ENCODE peak calls at places on chromosomes 5 and 9, in nine cellular contexts. One of them, this sample, is unnamed.

GRCh38 chr5:30112842-30113241 is 1080.6 kb upstream of the CDH6 start:
- DNase-seq in skeletal muscle cell: no peak
- DNase-seq in activated T-helper 1 cell treated with Interleukin-2 at 50 U/mL for 16 hours: no peak
- DNase-seq in stimulated activated CD4-positive, alpha-beta T cell treated with anti-CD3 and anti-CD28 coated beads, Interleukin-15, amount 100 ng/mL, for 1 hour: no peak
- DNase-seq in NCI-H1105 treated with DMSO at 0.1 percent for 48 hours: no peak
- DNase-seq in dermis microvascular lymphatic vessel endothelial cell: no peak
- DNase-seq in T-helper 9 cell: no peak
- DNase-seq in type B pancreatic cell: no peak
- DNase-seq in uterus: no peak
- DNase-seq in this sample: no peak

GRCh38 chr9:118000581-118000980 is 296.4 kb downstream of the TLR4 start:
- DNase-seq in skeletal muscle cell: no peak
- DNase-seq in activated T-helper 1 cell treated with Interleukin-2 at 50 U/mL for 16 hours: no peak
- DNase-seq in stimulated activated CD4-positive, alpha-beta T cell treated with anti-CD3 and anti-CD28 coated beads, Interleukin-15, amount 100 ng/mL, for 1 hour: no peak
- DNase-seq in NCI-H1105 treated with DMSO at 0.1 percent for 48 hours: no peak
- DNase-seq in dermis microvascular lymphatic vessel endothelial cell: no peak
- DNase-seq in T-helper 9 cell: no peak
- DNase-seq in type B pancreatic cell: no peak
- DNase-seq in uterus: no peak
- DNase-seq in this sample: no peak

GRCh38 chr5:154618696-154619095 is 136.5 kb upstream of the LARP1 start:
- DNase-seq in skeletal muscle cell: no peak
- DNase-seq in activated T-helper 1 cell treated with Interleukin-2 at 50 U/mL for 16 hours: no peak
- DNase-seq in stimulated activated CD4-positive, alpha-beta T cell treated with anti-CD3 and anti-CD28 coated beads, Interleukin-15, amount 100 ng/mL, for 1 hour: no peak
- DNase-seq in NCI-H1105 treated with DMSO at 0.1 percent for 48 hours: no peak
- DNase-seq in dermis microvascular lymphatic vessel endothelial cell: no peak
- DNase-seq in T-helper 9 cell: no peak
- DNase-seq in type B pancreatic cell: no peak
- DNase-seq in uterus: no peak
- DNase-seq in this sample: no peak

GRCh38 chr5:35777358-35778087 is 79.2 kb upstream of the IL7R start:
- DNase-seq in skeletal muscle cell: peak; percentile 48
- DNase-seq in activated T-helper 1 cell treated with Interleukin-2 at 50 U/mL for 16 hours: peak; percentile 44
- DNase-seq in stimulated activated CD4-positive, alpha-beta T cell treated with anti-CD3 and anti-CD28 coated beads, Interleukin-15, amount 100 ng/mL, for 1 hour: peak; percentile 21
- DNase-seq in NCI-H1105 treated with DMSO at 0.1 percent for 48 hours: peak; percentile 76
- DNase-seq in dermis microvascular lymphatic vessel endothelial cell: peak; percentile 69
- DNase-seq in T-helper 9 cell: peak; percentile 75
- DNase-seq in type B pancreatic cell: no peak
- DNase-seq in uterus: no peak
- DNase-seq in this sample: peak; percentile 7

GRCh38 chr5:141729387-141730006 is 47.5 kb upstream of the ARAP3 start:
- DNase-seq in skeletal muscle cell: no peak
- DNase-seq in activated T-helper 1 cell treated with Interleukin-2 at 50 U/mL for 16 hours: no peak
- DNase-seq in stimulated activated CD4-positive, alpha-beta T cell treated with anti-CD3 and anti-CD28 coated beads, Interleukin-15, amount 100 ng/mL, for 1 hour: no peak
- DNase-seq in NCI-H1105 treated with DMSO at 0.1 percent for 48 hours: no peak
- DNase-seq in dermis microvascular lymphatic vessel endothelial cell: no peak
- DNase-seq in T-helper 9 cell: no peak
- DNase-seq in type B pancreatic cell: no peak
- DNase-seq in uterus: no peak
- DNase-seq in this sample: no peak

GRCh38 chr9:83509372-83509771 is 28.8 kb downstream of the FRMD3 start:
- DNase-seq in skeletal muscle cell: peak; percentile 35
- DNase-seq in activated T-helper 1 cell treated with Interleukin-2 at 50 U/mL for 16 hours: no peak
- DNase-seq in stimulated activated CD4-positive, alpha-beta T cell treated with anti-CD3 and anti-CD28 coated beads, Interleukin-15, amount 100 ng/mL, for 1 hour: no peak
- DNase-seq in NCI-H1105 treated with DMSO at 0.1 percent for 48 hours: peak; percentile 22
- DNase-seq in dermis microvascular lymphatic vessel endothelial cell: no peak
- DNase-seq in T-helper 9 cell: no peak
- DNase-seq in type B pancreatic cell: no peak
- DNase-seq in uterus: no peak
- DNase-seq in this sample: no peak

GRCh38 chr5:165227515-165227914 is 1722.1 kb downstream of the MAT2B start:
- DNase-seq in skeletal muscle cell: no peak
- DNase-seq in activated T-helper 1 cell treated with Interleukin-2 at 50 U/mL for 16 hours: no peak
- DNase-seq in stimulated activated CD4-positive, alpha-beta T cell treated with anti-CD3 and anti-CD28 coated beads, Interleukin-15, amount 100 ng/mL, for 1 hour: no peak
- DNase-seq in NCI-H1105 treated with DMSO at 0.1 percent for 48 hours: no peak
- DNase-seq in dermis microvascular lymphatic vessel endothelial cell: no peak
- DNase-seq in T-helper 9 cell: no peak
- DNase-seq in type B pancreatic cell: no peak
- DNase-seq in uterus: no peak
- DNase-seq in this sample: no peak

GRCh38 chr5:1555808-1556681 is 32.3 kb upstream of the LPCAT1 start:
- DNase-seq in skeletal muscle cell: no peak
- DNase-seq in activated T-helper 1 cell treated with Interleukin-2 at 50 U/mL for 16 hours: no peak
- DNase-seq in stimulated activated CD4-positive, alpha-beta T cell treated with anti-CD3 and anti-CD28 coated beads, Interleukin-15, amount 100 ng/mL, for 1 hour: no peak
- DNase-seq in NCI-H1105 treated with DMSO at 0.1 percent for 48 hours: no peak
- DNase-seq in dermis microvascular lymphatic vessel endothelial cell: no peak
- DNase-seq in T-helper 9 cell: no peak
- DNase-seq in type B pancreatic cell: no peak
- DNase-seq in uterus: peak; percentile 9
- DNase-seq in this sample: no peak

GRCh38 chr9:37994639-37995347 is 74.2 kb downstream of the SHB start:
- DNase-seq in skeletal muscle cell: peak; percentile 77
- DNase-seq in activated T-helper 1 cell treated with Interleukin-2 at 50 U/mL for 16 hours: no peak
- DNase-seq in stimulated activated CD4-positive, alpha-beta T cell treated with anti-CD3 and anti-CD28 coated beads, Interleukin-15, amount 100 ng/mL, for 1 hour: no peak
- DNase-seq in NCI-H1105 treated with DMSO at 0.1 percent for 48 hours: peak; percentile 95
- DNase-seq in dermis microvascular lymphatic vessel endothelial cell: no peak
- DNase-seq in T-helper 9 cell: no peak
- DNase-seq in type B pancreatic cell: no peak
- DNase-seq in uterus: peak; percentile 45
- DNase-seq in this sample: no peak

GRCh38 chr5:64149268-64149667 is 16.4 kb upstream of the RNF180 start:
- DNase-seq in skeletal muscle cell: no peak
- DNase-seq in activated T-helper 1 cell treated with Interleukin-2 at 50 U/mL for 16 hours: no peak
- DNase-seq in stimulated activated CD4-positive, alpha-beta T cell treated with anti-CD3 and anti-CD28 coated beads, Interleukin-15, amount 100 ng/mL, for 1 hour: no peak
- DNase-seq in NCI-H1105 treated with DMSO at 0.1 percent for 48 hours: no peak
- DNase-seq in dermis microvascular lymphatic vessel endothelial cell: no peak
- DNase-seq in T-helper 9 cell: no peak
- DNase-seq in type B pancreatic cell: no peak
- DNase-seq in uterus: no peak
- DNase-seq in this sample: no peak

GRCh38 chr9:77384406-77384805 is 207.1 kb downstream of the VPS13A start:
- DNase-seq in skeletal muscle cell: peak; percentile 51
- DNase-seq in activated T-helper 1 cell treated with Interleukin-2 at 50 U/mL for 16 hours: no peak
- DNase-seq in stimulated activated CD4-positive, alpha-beta T cell treated with anti-CD3 and anti-CD28 coated beads, Interleukin-15, amount 100 ng/mL, for 1 hour: no peak
- DNase-seq in NCI-H1105 treated with DMSO at 0.1 percent for 48 hours: no peak
- DNase-seq in dermis microvascular lymphatic vessel endothelial cell: no peak
- DNase-seq in T-helper 9 cell: no peak
- DNase-seq in type B pancreatic cell: no peak
- DNase-seq in uterus: no peak
- DNase-seq in this sample: no peak

GRCh38 chr9:76537150-76537646 is 78.2 kb downstream of the GCNT1 start:
- DNase-seq in skeletal muscle cell: no peak
- DNase-seq in activated T-helper 1 cell treated with Interleukin-2 at 50 U/mL for 16 hours: no peak
- DNase-seq in stimulated activated CD4-positive, alpha-beta T cell treated with anti-CD3 and anti-CD28 coated beads, Interleukin-15, amount 100 ng/mL, for 1 hour: no peak
- DNase-seq in NCI-H1105 treated with DMSO at 0.1 percent for 48 hours: no peak
- DNase-seq in dermis microvascular lymphatic vessel endothelial cell: peak; percentile 31
- DNase-seq in T-helper 9 cell: no peak
- DNase-seq in type B pancreatic cell: no peak
- DNase-seq in uterus: no peak
- DNase-seq in this sample: no peak

GRCh38 chr9:137150485-137151060 is 11.6 kb downstream of the GRIN1 start:
- DNase-seq in skeletal muscle cell: no peak
- DNase-seq in activated T-helper 1 cell treated with Interleukin-2 at 50 U/mL for 16 hours: no peak
- DNase-seq in stimulated activated CD4-positive, alpha-beta T cell treated with anti-CD3 and anti-CD28 coated beads, Interleukin-15, amount 100 ng/mL, for 1 hour: no peak
- DNase-seq in NCI-H1105 treated with DMSO at 0.1 percent for 48 hours: no peak
- DNase-seq in dermis microvascular lymphatic vessel endothelial cell: no peak
- DNase-seq in T-helper 9 cell: no peak
- DNase-seq in type B pancreatic cell: no peak
- DNase-seq in uterus: no peak
- DNase-seq in this sample: no peak

GRCh38 chr9:114484854-114485443 is 20.3 kb downstream of the WHRN start:
- DNase-seq in skeletal muscle cell: no peak
- DNase-seq in activated T-helper 1 cell treated with Interleukin-2 at 50 U/mL for 16 hours: peak; percentile 10
- DNase-seq in stimulated activated CD4-positive, alpha-beta T cell treated with anti-CD3 and anti-CD28 coated beads, Interleukin-15, amount 100 ng/mL, for 1 hour: no peak
- DNase-seq in NCI-H1105 treated with DMSO at 0.1 percent for 48 hours: no peak
- DNase-seq in dermis microvascular lymphatic vessel endothelial cell: no peak
- DNase-seq in T-helper 9 cell: no peak
- DNase-seq in type B pancreatic cell: no peak
- DNase-seq in uterus: no peak
- DNase-seq in this sample: no peak

GRCh38 chr5:168528521-168529360 is at the start of gene FBLL1:
- DNase-seq in skeletal muscle cell: peak; percentile 4
- DNase-seq in activated T-helper 1 cell treated with Interleukin-2 at 50 U/mL for 16 hours: no peak
- DNase-seq in stimulated activated CD4-positive, alpha-beta T cell treated with anti-CD3 and anti-CD28 coated beads, Interleukin-15, amount 100 ng/mL, for 1 hour: no peak
- DNase-seq in NCI-H1105 treated with DMSO at 0.1 percent for 48 hours: peak; percentile 29
- DNase-seq in dermis microvascular lymphatic vessel endothelial cell: no peak
- DNase-seq in T-helper 9 cell: no peak
- DNase-seq in type B pancreatic cell: no peak
- DNase-seq in uterus: no peak
- DNase-seq in this sample: peak; percentile 2

GRCh38 chr5:51685399-51685798 is 302.2 kb downstream of the ISL1 start:
- DNase-seq in skeletal muscle cell: no peak
- DNase-seq in activated T-helper 1 cell treated with Interleukin-2 at 50 U/mL for 16 hours: no peak
- DNase-seq in stimulated activated CD4-positive, alpha-beta T cell treated with anti-CD3 and anti-CD28 coated beads, Interleukin-15, amount 100 ng/mL, for 1 hour: no peak
- DNase-seq in NCI-H1105 treated with DMSO at 0.1 percent for 48 hours: no peak
- DNase-seq in dermis microvascular lymphatic vessel endothelial cell: no peak
- DNase-seq in T-helper 9 cell: no peak
- DNase-seq in type B pancreatic cell: no peak
- DNase-seq in uterus: no peak
- DNase-seq in this sample: no peak

GRCh38 chr5:135537271-135537670 is 1.5 kb upstream of the NEUROG1 start:
- DNase-seq in skeletal muscle cell: no peak
- DNase-seq in activated T-helper 1 cell treated with Interleukin-2 at 50 U/mL for 16 hours: no peak
- DNase-seq in stimulated activated CD4-positive, alpha-beta T cell treated with anti-CD3 and anti-CD28 coated beads, Interleukin-15, amount 100 ng/mL, for 1 hour: no peak
- DNase-seq in NCI-H1105 treated with DMSO at 0.1 percent for 48 hours: no peak
- DNase-seq in dermis microvascular lymphatic vessel endothelial cell: no peak
- DNase-seq in T-helper 9 cell: no peak
- DNase-seq in type B pancreatic cell: no peak
- DNase-seq in uterus: no peak
- DNase-seq in this sample: no peak

GRCh38 chr5:33850100-33850594 is 41.6 kb downstream of the ADAMTS12 start:
- DNase-seq in skeletal muscle cell: peak; percentile 41
- DNase-seq in activated T-helper 1 cell treated with Interleukin-2 at 50 U/mL for 16 hours: no peak
- DNase-seq in stimulated activated CD4-positive, alpha-beta T cell treated with anti-CD3 and anti-CD28 coated beads, Interleukin-15, amount 100 ng/mL, for 1 hour: no peak
- DNase-seq in NCI-H1105 treated with DMSO at 0.1 percent for 48 hours: no peak
- DNase-seq in dermis microvascular lymphatic vessel endothelial cell: no peak
- DNase-seq in T-helper 9 cell: no peak
- DNase-seq in type B pancreatic cell: no peak
- DNase-seq in uterus: no peak
- DNase-seq in this sample: no peak

GRCh38 chr5:169778622-169779596 is 141.8 kb downstream of the DOCK2 start:
- DNase-seq in skeletal muscle cell: no peak
- DNase-seq in activated T-helper 1 cell treated with Interleukin-2 at 50 U/mL for 16 hours: no peak
- DNase-seq in stimulated activated CD4-positive, alpha-beta T cell treated with anti-CD3 and anti-CD28 coated beads, Interleukin-15, amount 100 ng/mL, for 1 hour: no peak
- DNase-seq in NCI-H1105 treated with DMSO at 0.1 percent for 48 hours: no peak
- DNase-seq in dermis microvascular lymphatic vessel endothelial cell: no peak
- DNase-seq in T-helper 9 cell: no peak
- DNase-seq in type B pancreatic cell: no peak
- DNase-seq in uterus: no peak
- DNase-seq in this sample: no peak

GRCh38 chr9:91857291-91857781 is 92.7 kb downstream of the ROR2 start:
- DNase-seq in skeletal muscle cell: no peak
- DNase-seq in activated T-helper 1 cell treated with Interleukin-2 at 50 U/mL for 16 hours: no peak
- DNase-seq in stimulated activated CD4-positive, alpha-beta T cell treated with anti-CD3 and anti-CD28 coated beads, Interleukin-15, amount 100 ng/mL, for 1 hour: no peak
- DNase-seq in NCI-H1105 treated with DMSO at 0.1 percent for 48 hours: no peak
- DNase-seq in dermis microvascular lymphatic vessel endothelial cell: no peak
- DNase-seq in T-helper 9 cell: no peak
- DNase-seq in type B pancreatic cell: peak; percentile 82
- DNase-seq in uterus: no peak
- DNase-seq in this sample: no peak

GRCh38 chr5:89417990-89418820 is 535.2 kb upstream of the MEF2C start:
- DNase-seq in skeletal muscle cell: no peak
- DNase-seq in activated T-helper 1 cell treated with Interleukin-2 at 50 U/mL for 16 hours: no peak
- DNase-seq in stimulated activated CD4-positive, alpha-beta T cell treated with anti-CD3 and anti-CD28 coated beads, Interleukin-15, amount 100 ng/mL, for 1 hour: no peak
- DNase-seq in NCI-H1105 treated with DMSO at 0.1 percent for 48 hours: no peak
- DNase-seq in dermis microvascular lymphatic vessel endothelial cell: no peak
- DNase-seq in T-helper 9 cell: no peak
- DNase-seq in type B pancreatic cell: no peak
- DNase-seq in uterus: no peak
- DNase-seq in this sample: peak; percentile 8

GRCh38 chr9:137032893-137033292 is 1.0 kb upstream of the FUT7 start:
- DNase-seq in skeletal muscle cell: no peak
- DNase-seq in activated T-helper 1 cell treated with Interleukin-2 at 50 U/mL for 16 hours: no peak
- DNase-seq in stimulated activated CD4-positive, alpha-beta T cell treated with anti-CD3 and anti-CD28 coated beads, Interleukin-15, amount 100 ng/mL, for 1 hour: no peak
- DNase-seq in NCI-H1105 treated with DMSO at 0.1 percent for 48 hours: no peak
- DNase-seq in dermis microvascular lymphatic vessel endothelial cell: no peak
- DNase-seq in T-helper 9 cell: no peak
- DNase-seq in type B pancreatic cell: no peak
- DNase-seq in uterus: no peak
- DNase-seq in this sample: no peak

GRCh38 chr5:172150514-172151425 is 37.3 kb downstream of the STK10 start:
- DNase-seq in skeletal muscle cell: no peak
- DNase-seq in activated T-helper 1 cell treated with Interleukin-2 at 50 U/mL for 16 hours: no peak
- DNase-seq in stimulated activated CD4-positive, alpha-beta T cell treated with anti-CD3 and anti-CD28 coated beads, Interleukin-15, amount 100 ng/mL, for 1 hour: no peak
- DNase-seq in NCI-H1105 treated with DMSO at 0.1 percent for 48 hours: no peak
- DNase-seq in dermis microvascular lymphatic vessel endothelial cell: no peak
- DNase-seq in T-helper 9 cell: no peak
- DNase-seq in type B pancreatic cell: no peak
- DNase-seq in uterus: no peak
- DNase-seq in this sample: no peak

GRCh38 chr5:39283231-39283818 is 64.0 kb upstream of the FYB1 start:
- DNase-seq in skeletal muscle cell: peak; percentile 20
- DNase-seq in activated T-helper 1 cell treated with Interleukin-2 at 50 U/mL for 16 hours: peak; percentile 5
- DNase-seq in stimulated activated CD4-positive, alpha-beta T cell treated with anti-CD3 and anti-CD28 coated beads, Interleukin-15, amount 100 ng/mL, for 1 hour: no peak
- DNase-seq in NCI-H1105 treated with DMSO at 0.1 percent for 48 hours: peak; percentile 29
- DNase-seq in dermis microvascular lymphatic vessel endothelial cell: peak; percentile 27
- DNase-seq in T-helper 9 cell: peak; percentile 19
- DNase-seq in type B pancreatic cell: no peak
- DNase-seq in uterus: peak; percentile 27
- DNase-seq in this sample: peak; percentile 13

GRCh38 chr9:26800322-26800721 is 92.3 kb downstream of the CAAP1 start:
- DNase-seq in skeletal muscle cell: no peak
- DNase-seq in activated T-helper 1 cell treated with Interleukin-2 at 50 U/mL for 16 hours: no peak
- DNase-seq in stimulated activated CD4-positive, alpha-beta T cell treated with anti-CD3 and anti-CD28 coated beads, Interleukin-15, amount 100 ng/mL, for 1 hour: no peak
- DNase-seq in NCI-H1105 treated with DMSO at 0.1 percent for 48 hours: peak; percentile 32
- DNase-seq in dermis microvascular lymphatic vessel endothelial cell: no peak
- DNase-seq in T-helper 9 cell: no peak
- DNase-seq in type B pancreatic cell: no peak
- DNase-seq in uterus: no peak
- DNase-seq in this sample: no peak

GRCh38 chr9:90808890-90809685 is 7.5 kb downstream of the SYK start:
- DNase-seq in skeletal muscle cell: no peak
- DNase-seq in activated T-helper 1 cell treated with Interleukin-2 at 50 U/mL for 16 hours: no peak
- DNase-seq in stimulated activated CD4-positive, alpha-beta T cell treated with anti-CD3 and anti-CD28 coated beads, Interleukin-15, amount 100 ng/mL, for 1 hour: no peak
- DNase-seq in NCI-H1105 treated with DMSO at 0.1 percent for 48 hours: no peak
- DNase-seq in dermis microvascular lymphatic vessel endothelial cell: no peak
- DNase-seq in T-helper 9 cell: no peak
- DNase-seq in type B pancreatic cell: no peak
- DNase-seq in uterus: no peak
- DNase-seq in this sample: no peak

GRCh38 chr5:134543820-134544692 is 18.6 kb downstream of the JADE2 start:
- DNase-seq in skeletal muscle cell: no peak
- DNase-seq in activated T-helper 1 cell treated with Interleukin-2 at 50 U/mL for 16 hours: no peak
- DNase-seq in stimulated activated CD4-positive, alpha-beta T cell treated with anti-CD3 and anti-CD28 coated beads, Interleukin-15, amount 100 ng/mL, for 1 hour: peak; percentile 15
- DNase-seq in NCI-H1105 treated with DMSO at 0.1 percent for 48 hours: no peak
- DNase-seq in dermis microvascular lymphatic vessel endothelial cell: no peak
- DNase-seq in T-helper 9 cell: no peak
- DNase-seq in type B pancreatic cell: no peak
- DNase-seq in uterus: no peak
- DNase-seq in this sample: no peak

GRCh38 chr9:108473209-108474112 is 382.3 kb downstream of the ACTL7B start:
- DNase-seq in skeletal muscle cell: peak; percentile 82
- DNase-seq in activated T-helper 1 cell treated with Interleukin-2 at 50 U/mL for 16 hours: no peak
- DNase-seq in stimulated activated CD4-positive, alpha-beta T cell treated with anti-CD3 and anti-CD28 coated beads, Interleukin-15, amount 100 ng/mL, for 1 hour: no peak
- DNase-seq in NCI-H1105 treated with DMSO at 0.1 percent for 48 hours: peak; percentile 78
- DNase-seq in dermis microvascular lymphatic vessel endothelial cell: no peak
- DNase-seq in T-helper 9 cell: no peak
- DNase-seq in type B pancreatic cell: no peak
- DNase-seq in uterus: peak; percentile 30
- DNase-seq in this sample: no peak

GRCh38 chr5:86679529-86679928 is 61.8 kb downstream of the COX7C start:
- DNase-seq in skeletal muscle cell: peak; percentile 65
- DNase-seq in activated T-helper 1 cell treated with Interleukin-2 at 50 U/mL for 16 hours: no peak
- DNase-seq in stimulated activated CD4-positive, alpha-beta T cell treated with anti-CD3 and anti-CD28 coated beads, Interleukin-15, amount 100 ng/mL, for 1 hour: no peak
- DNase-seq in NCI-H1105 treated with DMSO at 0.1 percent for 48 hours: peak; percentile 57
- DNase-seq in dermis microvascular lymphatic vessel endothelial cell: peak; percentile 30
- DNase-seq in T-helper 9 cell: no peak
- DNase-seq in type B pancreatic cell: no peak
- DNase-seq in uterus: no peak
- DNase-seq in this sample: no peak

GRCh38 chr5:52702877-52703276 is 84.8 kb upstream of the ITGA1 start:
- DNase-seq in skeletal muscle cell: no peak
- DNase-seq in activated T-helper 1 cell treated with Interleukin-2 at 50 U/mL for 16 hours: no peak
- DNase-seq in stimulated activated CD4-positive, alpha-beta T cell treated with anti-CD3 and anti-CD28 coated beads, Interleukin-15, amount 100 ng/mL, for 1 hour: no peak
- DNase-seq in NCI-H1105 treated with DMSO at 0.1 percent for 48 hours: no peak
- DNase-seq in dermis microvascular lymphatic vessel endothelial cell: peak; percentile 85
- DNase-seq in T-helper 9 cell: no peak
- DNase-seq in type B pancreatic cell: no peak
- DNase-seq in uterus: no peak
- DNase-seq in this sample: no peak

GRCh38 chr9:125600194-125600593 is 106.8 kb downstream of the MAPKAP1 start:
- DNase-seq in skeletal muscle cell: no peak
- DNase-seq in activated T-helper 1 cell treated with Interleukin-2 at 50 U/mL for 16 hours: no peak
- DNase-seq in stimulated activated CD4-positive, alpha-beta T cell treated with anti-CD3 and anti-CD28 coated beads, Interleukin-15, amount 100 ng/mL, for 1 hour: no peak
- DNase-seq in NCI-H1105 treated with DMSO at 0.1 percent for 48 hours: no peak
- DNase-seq in dermis microvascular lymphatic vessel endothelial cell: no peak
- DNase-seq in T-helper 9 cell: no peak
- DNase-seq in type B pancreatic cell: no peak
- DNase-seq in uterus: no peak
- DNase-seq in this sample: no peak